ENCODE peak calls at places on chromosomes 3 and 15, in eight cellular contexts. One of them, this sample, is unnamed.

GRCh38 chr15:80581976-80582375 is 113.1 kb upstream of the ABHD17C start:
- DNase-seq in H54: no peak
- DNase-seq in psoas muscle: no peak
- DNase-seq in mesenteric fat pad: no peak
- DNase-seq in heart left ventricle: no peak
- DNase-seq in WTC11: no peak
- DNase-seq in cardiac muscle cell: no peak
- DNase-seq in progenitor cell of endocrine pancreas: no peak
- DNase-seq in this sample: no peak

GRCh38 chr15:99955181-99955525 is 221.9 kb upstream of the LYSMD4 start:
- DNase-seq in mesenteric fat pad: peak
- DNase-seq in H54: no peak
- DNase-seq in cardiac muscle cell: no peak
- DNase-seq in WTC11: no peak
- DNase-seq in progenitor cell of endocrine pancreas: no peak
- DNase-seq in psoas muscle: no peak
- DNase-seq in heart left ventricle: no peak
- DNase-seq in this sample: no peak

GRCh38 chr15:93366387-93367100 is 277.5 kb upstream of the RGMA start:
- DNase-seq in progenitor cell of endocrine pancreas: no peak
- DNase-seq in H54: no peak
- DNase-seq in WTC11: peak
- DNase-seq in psoas muscle: no peak
- DNase-seq in heart left ventricle: no peak
- DNase-seq in mesenteric fat pad: no peak
- DNase-seq in cardiac muscle cell: no peak
- DNase-seq in this sample: no peak

GRCh38 chr15:50854594-50855490 is 53.6 kb upstream of the AP4E1 start:
- DNase-seq in heart left ventricle: no peak
- DNase-seq in H54: no peak
- DNase-seq in psoas muscle: no peak
- DNase-seq in WTC11: no peak
- DNase-seq in cardiac muscle cell: no peak
- DNase-seq in mesenteric fat pad: no peak
- DNase-seq in progenitor cell of endocrine pancreas: no peak
- DNase-seq in this sample: no peak

GRCh38 chr3:32452009-32452408 is 50.6 kb downstream of the CMTM6 start:
- DNase-seq in H54: no peak
- DNase-seq in psoas muscle: no peak
- DNase-seq in heart left ventricle: no peak
- DNase-seq in WTC11: no peak
- DNase-seq in cardiac muscle cell: no peak
- DNase-seq in progenitor cell of endocrine pancreas: no peak
- DNase-seq in mesenteric fat pad: peak
- DNase-seq in this sample: no peak

GRCh38 chr15:90807074-90807646 is 61.2 kb upstream of the FURIN start:
- DNase-seq in mesenteric fat pad: no peak
- DNase-seq in WTC11: no peak
- DNase-seq in cardiac muscle cell: no peak
- DNase-seq in psoas muscle: no peak
- DNase-seq in H54: no peak
- DNase-seq in progenitor cell of endocrine pancreas: no peak
- DNase-seq in heart left ventricle: no peak
- DNase-seq in this sample: no peak

GRCh38 chr3:138349926-138350665 is 1.7 kb downstream of the MRAS start:
- DNase-seq in cardiac muscle cell: peak
- DNase-seq in heart left ventricle: no peak
- DNase-seq in progenitor cell of endocrine pancreas: no peak
- DNase-seq in H54: no peak
- DNase-seq in WTC11: no peak
- DNase-seq in mesenteric fat pad: peak
- DNase-seq in psoas muscle: peak
- DNase-seq in this sample: no peak

GRCh38 chr3:188006726-188007393 is 147.1 kb upstream of the LPP start:
- DNase-seq in WTC11: no peak
- DNase-seq in cardiac muscle cell: peak
- DNase-seq in heart left ventricle: peak
- DNase-seq in psoas muscle: peak
- DNase-seq in H54: no peak
- DNase-seq in progenitor cell of endocrine pancreas: no peak
- DNase-seq in mesenteric fat pad: no peak
- DNase-seq in this sample: no peak

GRCh38 chr15:29969587-29970401 is 113.0 kb upstream of the GOLGA8J start:
- DNase-seq in progenitor cell of endocrine pancreas: no peak
- DNase-seq in H54: no peak
- DNase-seq in mesenteric fat pad: no peak
- DNase-seq in cardiac muscle cell: no peak
- DNase-seq in psoas muscle: no peak
- DNase-seq in heart left ventricle: no peak
- DNase-seq in WTC11: no peak
- DNase-seq in this sample: no peak

GRCh38 chr3:47803478-47804025 is 614 bp downstream of the DHX30 start:
- DNase-seq in cardiac muscle cell: no peak
- DNase-seq in heart left ventricle: no peak
- DNase-seq in progenitor cell of endocrine pancreas: no peak
- DNase-seq in psoas muscle: no peak
- DNase-seq in H54: no peak
- DNase-seq in WTC11: no peak
- DNase-seq in mesenteric fat pad: no peak
- DNase-seq in this sample: no peak

GRCh38 chr3:195173696-195174095 is 97.3 kb downstream of the XXYLT1 start:
- DNase-seq in psoas muscle: no peak
- DNase-seq in WTC11: no peak
- DNase-seq in heart left ventricle: no peak
- DNase-seq in cardiac muscle cell: no peak
- DNase-seq in progenitor cell of endocrine pancreas: no peak
- DNase-seq in H54: no peak
- DNase-seq in mesenteric fat pad: no peak
- DNase-seq in this sample: no peak

This sample was measured in 8988T.